ENCODE peak calls at places on chromosomes 12 and 14, in eight cellular contexts. One of them, this sample, is unnamed.

GRCh38 chr12:88595697-88596096 is 15.4 kb upstream of the KITLG start:
- DNase-seq in BJ: no peak
- DNase-seq in GM23338: no peak
- DNase-seq in AG09309: no peak
- DNase-seq in kidney: no peak
- DNase-seq in fibroblast of mammary gland: no peak
- DNase-seq in neural progenitor cell: no peak
- DNase-seq in AG04450: no peak
- DNase-seq in this sample: no peak

GRCh38 chr14:106694638-106695393 is 1168.4 kb downstream of the TMEM121 start:
- DNase-seq in BJ: no peak
- DNase-seq in kidney: no peak
- DNase-seq in neural progenitor cell: no peak
- DNase-seq in AG04450: no peak
- DNase-seq in fibroblast of mammary gland: no peak
- DNase-seq in AG09309: no peak
- DNase-seq in GM23338: peak
- DNase-seq in this sample: peak

GRCh38 chr12:71665109-71665476 is 992 bp downstream of the THAP2 start:
- DNase-seq in kidney: no peak
- DNase-seq in GM23338: no peak
- DNase-seq in AG09309: no peak
- DNase-seq in BJ: no peak
- DNase-seq in AG04450: no peak
- DNase-seq in neural progenitor cell: no peak
- DNase-seq in fibroblast of mammary gland: no peak
- DNase-seq in this sample: no peak

GRCh38 chr14:89845346-89845745 is 109.2 kb downstream of the EFCAB11 start:
- DNase-seq in AG04450: peak
- DNase-seq in kidney: no peak
- DNase-seq in BJ: peak
- DNase-seq in AG09309: peak
- DNase-seq in GM23338: no peak
- DNase-seq in neural progenitor cell: no peak
- DNase-seq in fibroblast of mammary gland: peak
- DNase-seq in this sample: no peak

GRCh38 chr12:124487065-124487833 is 80.2 kb downstream of the NCOR2 start:
- DNase-seq in AG09309: no peak
- DNase-seq in kidney: peak
- DNase-seq in BJ: no peak
- DNase-seq in AG04450: no peak
- DNase-seq in fibroblast of mammary gland: no peak
- DNase-seq in neural progenitor cell: no peak
- DNase-seq in GM23338: no peak
- DNase-seq in this sample: no peak

GRCh38 chr14:61395115-61395725 is 73.8 kb downstream of the PRKCH start:
- DNase-seq in kidney: no peak
- DNase-seq in fibroblast of mammary gland: no peak
- DNase-seq in BJ: no peak
- DNase-seq in AG04450: no peak
- DNase-seq in AG09309: no peak
- DNase-seq in neural progenitor cell: no peak
- DNase-seq in GM23338: no peak
- DNase-seq in this sample: no peak

GRCh38 chr12:76680940-76681339 is 83.0 kb upstream of the ZDHHC17 start:
- DNase-seq in neural progenitor cell: no peak
- DNase-seq in BJ: peak
- DNase-seq in GM23338: no peak
- DNase-seq in AG09309: peak
- DNase-seq in kidney: no peak
- DNase-seq in fibroblast of mammary gland: no peak
- DNase-seq in AG04450: peak
- DNase-seq in this sample: no peak

GRCh38 chr14:65910108-65910507 is 497.6 kb downstream of the FUT8 start:
- DNase-seq in fibroblast of mammary gland: peak
- DNase-seq in AG04450: no peak
- DNase-seq in kidney: no peak
- DNase-seq in neural progenitor cell: no peak
- DNase-seq in BJ: no peak
- DNase-seq in GM23338: no peak
- DNase-seq in AG09309: peak
- DNase-seq in this sample: no peak

GRCh38 chr12:2119266-2119665 is 66.5 kb downstream of the CACNA1C start:
- DNase-seq in BJ: no peak
- DNase-seq in AG09309: no peak
- DNase-seq in fibroblast of mammary gland: no peak
- DNase-seq in GM23338: no peak
- DNase-seq in kidney: no peak
- DNase-seq in AG04450: no peak
- DNase-seq in neural progenitor cell: no peak
- DNase-seq in this sample: no peak

GRCh38 chr12:92596388-92596787 is 106.4 kb upstream of the PLEKHG7 start:
- DNase-seq in GM23338: no peak
- DNase-seq in fibroblast of mammary gland: peak
- DNase-seq in neural progenitor cell: no peak
- DNase-seq in AG04450: peak
- DNase-seq in BJ: no peak
- DNase-seq in kidney: no peak
- DNase-seq in AG09309: no peak
- DNase-seq in this sample: no peak

GRCh38 chr12:124603910-124604775 is 36.7 kb upstream of the NCOR2 start:
- DNase-seq in AG04450: no peak
- DNase-seq in AG09309: no peak
- DNase-seq in fibroblast of mammary gland: peak
- DNase-seq in kidney: no peak
- DNase-seq in BJ: no peak
- DNase-seq in GM23338: no peak
- DNase-seq in neural progenitor cell: no peak
- DNase-seq in this sample: no peak

GRCh38 chr14:22887990-22888378 is 5.0 kb downstream of the REM2 start:
- DNase-seq in GM23338: no peak
- DNase-seq in kidney: no peak
- DNase-seq in fibroblast of mammary gland: no peak
- DNase-seq in neural progenitor cell: no peak
- DNase-seq in BJ: no peak
- DNase-seq in AG04450: no peak
- DNase-seq in AG09309: no peak
- DNase-seq in this sample: peak

GRCh38 chr14:52399886-52400599 is 85.9 kb downstream of the PTGER2 start:
- DNase-seq in AG04450: peak
- DNase-seq in GM23338: peak
- DNase-seq in fibroblast of mammary gland: peak
- DNase-seq in BJ: peak
- DNase-seq in kidney: no peak
- DNase-seq in AG09309: no peak
- DNase-seq in neural progenitor cell: peak
- DNase-seq in this sample: no peak

GRCh38 chr12:41345071-41345470 is 157.0 kb downstream of the PDZRN4 start:
- DNase-seq in neural progenitor cell: no peak
- DNase-seq in fibroblast of mammary gland: no peak
- DNase-seq in AG09309: no peak
- DNase-seq in GM23338: no peak
- DNase-seq in kidney: no peak
- DNase-seq in BJ: no peak
- DNase-seq in AG04450: no peak
- DNase-seq in this sample: no peak

GRCh38 chr14:23364164-23364571 is 804 bp downstream of the EFS start:
- DNase-seq in neural progenitor cell: no peak
- DNase-seq in kidney: peak
- DNase-seq in AG09309: no peak
- DNase-seq in fibroblast of mammary gland: no peak
- DNase-seq in GM23338: peak
- DNase-seq in BJ: no peak
- DNase-seq in AG04450: no peak
- DNase-seq in this sample: no peak

GRCh38 chr14:100410056-100410565 is 87.0 kb downstream of the SLC25A47 start:
- DNase-seq in AG09309: no peak
- DNase-seq in BJ: no peak
- DNase-seq in GM23338: peak
- DNase-seq in kidney: peak
- DNase-seq in neural progenitor cell: peak
- DNase-seq in fibroblast of mammary gland: peak
- DNase-seq in AG04450: no peak
- DNase-seq in this sample: no peak

GRCh38 chr12:54002278-54002914 is 2.4 kb downstream of the HOXC9 start:
- DNase-seq in kidney: peak
- DNase-seq in fibroblast of mammary gland: no peak
- DNase-seq in GM23338: no peak
- DNase-seq in neural progenitor cell: no peak
- DNase-seq in AG04450: no peak
- DNase-seq in BJ: no peak
- DNase-seq in AG09309: no peak
- DNase-seq in this sample: no peak
- H3K4me3 ChIP-seq in kidney: no peak
- H3K4me3 ChIP-seq in fibroblast of mammary gland: peak
- H3K4me3 ChIP-seq in GM23338: no peak
- H3K4me3 ChIP-seq in neural progenitor cell: no peak
- H3K4me3 ChIP-seq in AG04450: no peak
- H3K4me3 ChIP-seq in BJ: no peak
- H3K4me3 ChIP-seq in AG09309: no peak
- H3K4me3 ChIP-seq in this sample: no peak

GRCh38 chr12:100669922-100670321 is 96.4 kb downstream of the GAS2L3 start:
- DNase-seq in GM23338: no peak
- DNase-seq in neural progenitor cell: no peak
- DNase-seq in AG09309: no peak
- DNase-seq in fibroblast of mammary gland: no peak
- DNase-seq in kidney: no peak
- DNase-seq in BJ: no peak
- DNase-seq in AG04450: no peak
- DNase-seq in this sample: no peak

GRCh38 chr12:100668939-100669536 is 95.6 kb downstream of the GAS2L3 start:
- DNase-seq in AG04450: peak
- DNase-seq in AG09309: peak
- DNase-seq in GM23338: peak
- DNase-seq in fibroblast of mammary gland: peak
- DNase-seq in neural progenitor cell: peak
- DNase-seq in kidney: peak
- DNase-seq in BJ: no peak
- DNase-seq in this sample: peak

GRCh38 chr12:100671396-100672074 is 98.1 kb downstream of the GAS2L3 start:
- DNase-seq in GM23338: no peak
- DNase-seq in fibroblast of mammary gland: no peak
- DNase-seq in neural progenitor cell: peak
- DNase-seq in AG09309: no peak
- DNase-seq in BJ: no peak
- DNase-seq in kidney: no peak
- DNase-seq in AG04450: no peak
- DNase-seq in this sample: no peak

GRCh38 chr12:100674009-100674888 is 100.8 kb downstream of the GAS2L3 start:
- DNase-seq in neural progenitor cell: no peak
- DNase-seq in AG04450: no peak
- DNase-seq in fibroblast of mammary gland: no peak
- DNase-seq in GM23338: no peak
- DNase-seq in BJ: no peak
- DNase-seq in AG09309: no peak
- DNase-seq in kidney: no peak
- DNase-seq in this sample: no peak

DNA sequence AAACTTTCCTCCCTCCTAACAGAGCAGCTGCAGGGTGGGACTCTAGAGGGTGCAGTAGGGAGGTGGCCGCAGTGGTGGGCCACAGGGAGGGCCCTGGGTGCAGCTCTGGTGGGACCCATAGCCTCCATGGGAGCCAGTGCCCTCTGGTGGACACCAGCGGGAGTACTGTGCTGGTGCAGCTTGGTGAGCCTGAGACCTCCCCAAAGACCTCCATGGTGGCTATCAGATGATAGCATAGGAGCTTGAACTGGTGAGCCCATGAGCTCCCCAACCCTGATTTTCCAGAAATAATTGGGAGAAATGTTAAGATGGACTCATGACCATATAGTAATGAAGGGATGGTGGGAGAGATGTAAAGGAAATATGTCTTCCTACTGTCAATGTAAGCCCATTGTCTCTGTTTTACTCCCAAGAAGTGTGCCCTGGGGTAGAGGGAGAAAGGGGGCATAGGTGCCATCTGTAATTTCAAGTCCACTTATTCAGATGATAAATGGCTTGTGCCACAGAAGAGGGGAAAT is 98.7 kb downstream of the GAS2L3 start:
- DNase-seq in BJ: no peak
- DNase-seq in GM23338: peak
- DNase-seq in fibroblast of mammary gland: peak
- DNase-seq in kidney: no peak
- DNase-seq in AG04450: no peak
- DNase-seq in AG09309: no peak
- DNase-seq in neural progenitor cell: peak
- DNase-seq in this sample: peak
- TF ChIP-seq CTCF in BJ: peak
- TF ChIP-seq CTCF in GM23338: peak
- TF ChIP-seq CTCF in fibroblast of mammary gland: peak
- TF ChIP-seq CTCF in kidney: peak
- TF ChIP-seq CTCF in AG04450: peak
- TF ChIP-seq CTCF in AG09309: peak
- TF ChIP-seq CTCF in neural progenitor cell: peak
- TF ChIP-seq CTCF in this sample: peak

DNA sequence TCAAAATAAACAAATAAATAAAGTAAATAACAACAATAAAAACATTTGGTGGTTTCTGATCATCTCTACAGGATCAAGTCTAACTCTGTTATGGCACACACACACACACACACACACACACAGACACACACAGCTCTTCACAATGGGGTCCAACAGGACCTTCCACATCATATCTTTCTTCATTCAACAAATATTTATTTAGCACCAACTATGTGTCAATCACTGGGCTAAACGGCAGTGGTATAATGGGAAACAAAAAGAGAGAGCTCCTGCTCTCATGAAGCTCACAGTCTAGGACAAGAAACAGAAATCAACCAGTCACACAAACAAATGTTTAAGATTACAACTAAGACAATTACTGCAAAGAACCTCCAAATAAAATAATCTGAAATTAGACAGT is 9.3 kb downstream of the PPP1R13B start:
- DNase-seq in AG04450: no peak
- DNase-seq in BJ: no peak
- DNase-seq in neural progenitor cell: no peak
- DNase-seq in AG09309: no peak
- DNase-seq in fibroblast of mammary gland: no peak
- DNase-seq in GM23338: no peak
- DNase-seq in kidney: no peak
- DNase-seq in this sample: no peak
- H3K4me3 ChIP-seq in AG04450: no peak
- H3K4me3 ChIP-seq in BJ: no peak
- H3K4me3 ChIP-seq in neural progenitor cell: no peak
- H3K4me3 ChIP-seq in AG09309: no peak
- H3K4me3 ChIP-seq in fibroblast of mammary gland: no peak
- H3K4me3 ChIP-seq in GM23338: no peak
- H3K4me3 ChIP-seq in kidney: no peak
- H3K4me3 ChIP-seq in this sample: no peak

GRCh38 chr12:75289678-75290200 is 40.4 kb downstream of the CAPS2 start:
- DNase-seq in AG04450: no peak
- DNase-seq in GM23338: no peak
- DNase-seq in AG09309: no peak
- DNase-seq in neural progenitor cell: no peak
- DNase-seq in kidney: no peak
- DNase-seq in fibroblast of mammary gland: peak
- DNase-seq in BJ: no peak
- DNase-seq in this sample: no peak
- TF ChIP-seq CTCF in AG04450: peak
- TF ChIP-seq CTCF in GM23338: no peak
- TF ChIP-seq CTCF in AG09309: peak
- TF ChIP-seq CTCF in neural progenitor cell: no peak
- TF ChIP-seq CTCF in kidney: no peak
- TF ChIP-seq CTCF in fibroblast of mammary gland: peak
- TF ChIP-seq CTCF in BJ: peak
- TF ChIP-seq CTCF in this sample: no peak